ENCODE peak calls at places on chromosomes 2 and 18, in four cellular contexts. One of them, this sample, is unnamed.

GRCh38 chr18:60872434-60872833 is 460.8 kb upstream of the CDH20 start:
- DNase-seq in AG09319: no peak
- DNase-seq in GM12865: no peak
- DNase-seq in sigmoid colon: no peak
- DNase-seq in this sample: no peak

GRCh38 chr2:232533944-232534710 is 5.4 kb upstream of the CHRNG start:
- DNase-seq in GM12865: no peak
- DNase-seq in AG09319: no peak
- DNase-seq in sigmoid colon: peak
- DNase-seq in this sample: no peak

GRCh38 chr2:186913870-186914269 is 64.9 kb upstream of the ZSWIM2 start:
- DNase-seq in GM12865: peak
- DNase-seq in sigmoid colon: no peak
- DNase-seq in AG09319: no peak
- DNase-seq in this sample: no peak

GRCh38 chr2:214410918-214411554 is at the start of gene VWC2L:
- DNase-seq in AG09319: peak
- DNase-seq in sigmoid colon: no peak
- DNase-seq in GM12865: peak
- DNase-seq in this sample: peak

GRCh38 chr2:18723219-18723618 is 133.8 kb upstream of the NT5C1B start:
- DNase-seq in AG09319: no peak
- DNase-seq in sigmoid colon: no peak
- DNase-seq in GM12865: no peak
- DNase-seq in this sample: no peak

GRCh38 chr2:69781321-69782248 is 39.7 kb downstream of the ANXA4 start:
- DNase-seq in AG09319: no peak
- DNase-seq in GM12865: peak
- DNase-seq in sigmoid colon: no peak
- DNase-seq in this sample: peak

GRCh38 chr2:55807900-55808299 is 114.3 kb upstream of the PNPT1 start:
- DNase-seq in sigmoid colon: no peak
- DNase-seq in GM12865: no peak
- DNase-seq in AG09319: no peak
- DNase-seq in this sample: no peak

GRCh38 chr18:48818329-48819254 is 132.2 kb downstream of the SMAD7 start:
- DNase-seq in sigmoid colon: peak
- DNase-seq in AG09319: no peak
- DNase-seq in GM12865: no peak
- DNase-seq in this sample: no peak

DNA sequence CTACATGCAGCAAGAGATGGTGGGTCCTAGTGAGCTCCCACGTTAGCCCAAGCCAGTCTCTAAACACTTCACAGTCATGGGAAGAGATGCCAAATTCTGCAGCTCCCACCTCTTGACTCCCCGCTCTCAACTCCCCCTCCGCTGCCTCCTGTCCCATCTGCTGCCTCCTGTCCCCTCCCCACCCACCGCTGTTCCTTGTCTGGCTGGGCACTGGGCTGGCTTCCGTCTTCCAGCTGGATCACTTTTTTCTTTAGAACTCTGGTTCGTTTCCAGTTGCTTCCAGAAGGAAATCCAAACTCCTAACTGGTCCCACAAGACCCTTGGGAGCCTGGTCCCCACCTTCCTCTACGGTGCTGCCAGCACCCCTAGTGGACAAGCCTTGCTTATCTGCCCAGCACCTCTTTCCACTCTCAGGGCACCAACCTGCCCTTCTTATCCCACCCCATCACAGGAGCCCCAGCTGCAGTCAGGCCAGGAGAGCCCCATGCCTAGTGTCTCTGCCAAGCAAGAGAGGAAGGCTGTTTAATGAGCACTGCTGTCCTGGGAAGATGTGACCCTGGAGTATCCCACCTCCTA is 12.1 kb upstream of the TWIST2 start:
- DNase-seq in AG09319: no peak
- DNase-seq in GM12865: no peak
- DNase-seq in sigmoid colon: no peak
- DNase-seq in this sample: no peak
- TF ChIP-seq CTCF in AG09319: peak
- TF ChIP-seq CTCF in GM12865: peak
- TF ChIP-seq CTCF in sigmoid colon: no peak
- TF ChIP-seq CTCF in this sample: no peak

GRCh38 chr2:3379647-3380534 is at the start of gene TRAPPC12:
- DNase-seq in AG09319: peak
- DNase-seq in sigmoid colon: peak
- DNase-seq in GM12865: peak
- DNase-seq in this sample: peak
- TF ChIP-seq CTCF in AG09319: peak
- TF ChIP-seq CTCF in sigmoid colon: no peak
- TF ChIP-seq CTCF in GM12865: peak
- TF ChIP-seq CTCF in this sample: peak

DNA sequence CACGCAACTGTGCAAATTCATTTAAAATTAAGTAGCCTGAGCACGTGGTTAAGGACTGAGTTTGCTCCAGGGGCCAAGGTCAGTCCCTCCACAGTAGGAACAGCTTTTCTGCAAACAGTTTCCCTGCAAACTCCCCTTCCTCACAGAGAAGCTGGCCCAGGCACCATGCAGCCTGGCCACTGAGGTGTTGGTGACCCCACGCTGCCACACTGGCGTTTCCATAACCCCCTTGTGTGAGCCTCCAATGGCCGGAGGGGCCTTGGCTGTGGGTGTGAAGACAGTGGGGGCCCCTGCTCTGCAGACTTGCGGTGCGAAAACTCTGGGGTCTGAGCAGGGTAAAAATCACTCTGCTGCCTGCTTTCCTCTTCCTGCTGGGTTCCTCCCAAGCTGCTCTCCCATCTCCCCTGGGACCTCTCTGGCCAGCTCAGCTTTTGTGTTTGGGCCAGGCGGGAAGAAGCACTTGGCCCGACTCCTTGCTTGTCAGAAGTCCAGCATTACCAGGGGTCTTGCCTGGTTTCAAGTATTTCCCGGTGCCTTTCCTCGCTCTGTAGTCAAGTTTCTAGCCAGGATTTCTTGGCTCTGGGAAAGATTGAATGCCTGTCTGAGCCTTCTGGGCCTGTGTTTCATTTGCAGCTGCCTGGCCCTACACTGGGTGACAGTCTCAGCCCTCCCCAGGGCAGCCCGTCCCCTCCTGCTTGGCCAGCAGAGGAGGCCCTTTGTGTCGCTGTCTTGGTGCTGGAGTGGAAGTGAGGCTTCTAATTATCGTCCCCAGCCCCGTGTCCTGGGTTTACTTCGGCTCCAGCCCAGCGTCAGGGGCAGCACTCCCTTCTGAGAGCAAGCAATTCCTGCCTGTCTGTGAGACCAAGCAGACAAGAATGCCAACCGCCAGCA is 131.4 kb upstream of the SLC1A4 start:
- DNase-seq in GM12865: no peak
- DNase-seq in AG09319: no peak
- DNase-seq in sigmoid colon: peak
- DNase-seq in this sample: peak
- TF ChIP-seq CTCF in GM12865: no peak
- TF ChIP-seq CTCF in AG09319: no peak
- TF ChIP-seq CTCF in sigmoid colon: no peak
- TF ChIP-seq CTCF in this sample: no peak

DNA sequence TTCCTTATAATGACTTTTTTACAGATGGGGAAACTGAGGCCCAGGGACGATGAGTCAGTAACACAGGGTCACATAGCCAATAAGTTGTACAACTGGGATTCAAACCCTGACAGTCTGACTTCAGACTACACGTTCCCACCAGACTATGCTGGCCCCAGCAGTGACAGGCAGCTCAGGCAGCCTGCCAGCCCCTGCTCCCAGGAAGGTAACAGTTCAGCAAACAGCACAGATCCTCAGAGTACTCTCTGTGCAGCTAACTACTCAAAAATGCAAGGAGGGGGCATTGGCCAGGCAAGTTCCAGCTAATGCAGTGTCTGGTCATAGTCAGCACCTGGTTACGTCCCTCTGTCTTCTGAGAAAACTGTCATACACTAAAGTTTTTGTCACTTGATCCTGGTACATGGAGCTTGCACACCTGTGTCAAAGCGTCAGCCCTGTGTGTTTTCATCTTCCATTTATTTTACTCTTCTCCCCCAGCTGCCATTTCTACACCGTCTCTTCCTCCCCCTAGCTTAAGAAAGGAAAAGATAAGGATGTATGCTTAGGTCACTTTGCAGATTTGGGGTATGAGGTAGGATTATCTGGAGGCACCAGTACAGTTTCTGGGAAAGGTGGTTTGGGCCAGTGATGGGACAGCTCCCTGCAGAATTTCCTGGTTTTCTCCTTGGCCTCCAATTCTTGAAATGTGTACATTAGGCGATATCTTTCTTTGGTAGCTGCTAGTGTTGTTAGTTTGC is 4.5 kb downstream of the SMARCAL1 start:
- DNase-seq in GM12865: no peak
- DNase-seq in AG09319: no peak
- DNase-seq in sigmoid colon: no peak
- DNase-seq in this sample: no peak
- TF ChIP-seq CTCF in GM12865: no peak
- TF ChIP-seq CTCF in AG09319: no peak
- TF ChIP-seq CTCF in sigmoid colon: no peak
- TF ChIP-seq CTCF in this sample: no peak

DNA sequence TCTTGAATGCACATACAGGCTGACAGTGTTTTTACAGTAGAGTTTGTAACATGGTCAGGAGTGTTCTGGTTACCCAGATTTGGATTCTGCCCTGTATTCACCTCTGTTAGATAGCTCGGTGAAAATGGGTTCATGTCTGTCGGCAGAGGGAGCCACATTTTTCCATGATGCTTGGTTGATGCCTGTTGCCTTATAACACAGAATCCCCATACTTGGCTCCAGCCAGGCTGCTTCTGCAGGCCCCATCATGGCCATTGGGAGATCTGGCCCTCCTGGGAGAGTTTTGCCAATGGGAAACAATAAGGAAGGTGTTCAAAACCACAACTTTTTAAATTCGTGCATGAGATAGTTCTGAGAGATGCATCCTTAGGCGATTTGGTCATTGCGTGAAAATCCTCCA is 78.1 kb downstream of the WDSUB1 start:
- DNase-seq in AG09319: no peak
- DNase-seq in GM12865: no peak
- DNase-seq in sigmoid colon: no peak
- DNase-seq in this sample: no peak
- TF ChIP-seq CTCF in AG09319: no peak
- TF ChIP-seq CTCF in GM12865: no peak
- TF ChIP-seq CTCF in sigmoid colon: no peak
- TF ChIP-seq CTCF in this sample: no peak

GRCh38 chr2:168120730-168121129 is 126.7 kb downstream of the STK39 start:
- DNase-seq in sigmoid colon: no peak
- DNase-seq in GM12865: no peak
- DNase-seq in AG09319: no peak
- DNase-seq in this sample: no peak

GRCh38 chr2:168116448-168116847 is 130.9 kb downstream of the STK39 start:
- DNase-seq in GM12865: no peak
- DNase-seq in sigmoid colon: no peak
- DNase-seq in AG09319: no peak
- DNase-seq in this sample: peak

GRCh38 chr2:168118733-168119518 is 128.5 kb downstream of the STK39 start:
- DNase-seq in GM12865: peak
- DNase-seq in sigmoid colon: no peak
- DNase-seq in AG09319: peak
- DNase-seq in this sample: peak

GRCh38 chr2:168119519-168120141 is 127.8 kb downstream of the STK39 start:
- DNase-seq in sigmoid colon: no peak
- DNase-seq in AG09319: peak
- DNase-seq in GM12865: peak
- DNase-seq in this sample: peak

GRCh38 chr2:168120310-168120709 is 127.1 kb downstream of the STK39 start:
- DNase-seq in sigmoid colon: no peak
- DNase-seq in AG09319: no peak
- DNase-seq in GM12865: no peak
- DNase-seq in this sample: no peak
- TF ChIP-seq CTCF in sigmoid colon: no peak
- TF ChIP-seq CTCF in AG09319: no peak
- TF ChIP-seq CTCF in GM12865: no peak
- TF ChIP-seq CTCF in this sample: no peak

DNA sequence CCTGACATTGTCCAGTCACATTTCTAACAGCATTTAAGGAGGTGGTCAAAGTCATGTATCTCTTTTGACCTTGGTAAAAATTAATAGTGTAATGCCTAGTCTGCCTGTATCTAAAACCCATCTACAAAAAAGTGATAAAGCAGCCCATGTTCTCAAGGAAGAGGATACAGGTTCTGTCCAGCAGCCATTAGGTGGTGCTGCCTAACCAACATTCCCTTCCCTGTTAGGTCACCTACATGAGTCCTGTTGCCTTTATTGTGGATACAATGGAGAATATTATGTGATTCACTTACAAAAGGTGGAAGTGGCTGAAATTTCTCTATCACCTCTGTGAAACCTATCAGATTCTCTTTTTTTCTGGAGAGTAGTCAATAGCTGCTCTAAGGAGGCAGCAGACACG is 52.5 kb downstream of the AQP4 start:
- DNase-seq in sigmoid colon: no peak
- DNase-seq in GM12865: peak
- DNase-seq in AG09319: no peak
- DNase-seq in this sample: peak
- TF ChIP-seq CTCF in sigmoid colon: peak
- TF ChIP-seq CTCF in GM12865: peak
- TF ChIP-seq CTCF in AG09319: no peak
- TF ChIP-seq CTCF in this sample: peak

GRCh38 chr2:75311993-75312392 is 112.7 kb upstream of the TACR1 start:
- DNase-seq in sigmoid colon: no peak
- DNase-seq in AG09319: no peak
- DNase-seq in GM12865: peak
- DNase-seq in this sample: no peak
- TF ChIP-seq CTCF in sigmoid colon: no peak
- TF ChIP-seq CTCF in AG09319: no peak
- TF ChIP-seq CTCF in GM12865: peak
- TF ChIP-seq CTCF in this sample: peak

GRCh38 chr2:200054681-200055468 is 99.5 kb downstream of the MAIP1 start:
- DNase-seq in GM12865: peak
- DNase-seq in AG09319: no peak
- DNase-seq in sigmoid colon: no peak
- DNase-seq in this sample: no peak
- TF ChIP-seq CTCF in GM12865: no peak
- TF ChIP-seq CTCF in AG09319: no peak
- TF ChIP-seq CTCF in sigmoid colon: no peak
- TF ChIP-seq CTCF in this sample: no peak